ENCODE peak calls at places on chromosomes 3 and 15, in six cellular contexts. K is tibial artery, V is transverse colon, L is prostate gland, S is suprapubic skin, P is psoas muscle. D is an unnamed sample. For H3K4me1, the result is how much of the 10 kb centered on the place peaks cover.

GRCh38 chr3:186534113-186534669 is 10.0 kb downstream of the CRYGS start:
- DNase-seq in V (no peak), K (no peak), L (no peak), S (no peak), P (no peak), D (no peak)

GRCh38 chr3:191774485-191774884 is 313.5 kb downstream of the PYDC2 start:
- DNase-seq in V (no peak), L (no peak), P (no peak), S (no peak), K (no peak), D (no peak)

GRCh38 chr15:94258246-94258645 is 26.9 kb downstream of the MCTP2 start:
- DNase-seq in V (no peak), P (no peak), S (no peak), K (no peak), L (no peak), D (no peak)

GRCh38 chr15:42107483-42107882 is 13.1 kb upstream of the PLA2G4D start:
- DNase-seq in S (no peak), L (peak), V (peak), P (no peak), K (no peak), D (no peak)

GRCh38 chr3:117628896-117629295 is 919.3 kb downstream of the TUSC7 start:
- DNase-seq in P (no peak), S (no peak), L (no peak), K (no peak), V (no peak), D (no peak)

GRCh38 chr15:50685976-50686467 is 575 bp downstream of the TRPM7 start:
- DNase-seq in P (peak), K (peak), S (no peak), V (peak), L (peak), D (peak)

GRCh38 chr15:82647045-82647834 is at the start of gene CPEB1:
- DNase-seq in K (peak), V (peak), P (peak), L (no peak), S (peak), D (peak)

GRCh38 chr3:179028408-179028807 is 43.2 kb downstream of the ZMAT3 start:
- DNase-seq in K (no peak), S (no peak), L (no peak), P (no peak), V (no peak), D (no peak)

GRCh38 chr15:44193651-44194396 is 1.2 kb downstream of the FRMD5 start:
- DNase-seq in V (no peak), L (no peak), K (no peak), S (no peak), P (no peak), D (no peak)

GRCh38 chr3:152175576-152175883 is 93.2 kb upstream of the MBNL1 start:
- DNase-seq in S (no peak), P (no peak), K (no peak), V (no peak), L (no peak), D (no peak)

GRCh38 chr3:191502583-191502982 is 41.6 kb downstream of the PYDC2 start:
- DNase-seq in L (no peak), V (no peak), P (no peak), S (no peak), K (no peak), D (no peak)

GRCh38 chr15:62559049-62559733 is 394.1 kb upstream of the C2CD4B start:
- DNase-seq in L (no peak), P (peak), S (no peak), V (no peak), K (peak), D (peak)

GRCh38 chr3:192817053-192817452 is 89.7 kb upstream of the FGF12 start:
- DNase-seq in L (no peak), V (no peak), S (no peak), K (no peak), P (no peak), D (no peak)

GRCh38 chr15:78563092-78563491 is 2.2 kb upstream of the CHRNA5 start:
- DNase-seq in P (no peak), K (no peak), V (no peak), S (no peak), L (no peak), D (no peak)

GRCh38 chr3:186110975-186111974 is 2.4 kb upstream of the ETV5 start:
- DNase-seq in S (no peak), L (no peak), V (no peak), K (no peak), P (no peak), D (no peak)

GRCh38 chr3:130850044-130850797 is 43.7 kb upstream of the ATP2C1 start:
- DNase-seq in P (no peak), L (peak), V (no peak), S (no peak), K (no peak), D (no peak)

GRCh38 chr15:63389902-63390301 is 8.3 kb upstream of the CA12 start:
- DNase-seq in P (peak), K (no peak), L (peak), S (peak), V (peak), D (no peak)

GRCh38 chr3:10644189-10644588 is 138.8 kb upstream of the ATP2B2 start:
- DNase-seq in V (no peak), L (no peak), K (no peak), P (no peak), S (no peak), D (no peak)

GRCh38 chr15:32952901-32953889 is 235.4 kb downstream of the GREM1 start:
- DNase-seq in V (no peak), S (no peak), P (peak), L (no peak), K (no peak), D (no peak)

GRCh38 chr3:157087398-157088132 is 72.4 kb downstream of the CCNL1 start:
- DNase-seq in K (no peak), L (no peak), S (no peak), P (no peak), V (no peak), D (no peak)

GRCh38 chr3:150879141-150879540 is 26.1 kb downstream of the MINDY4B start:
- DNase-seq in P (no peak), K (no peak), L (no peak), S (no peak), V (no peak), D (no peak)

GRCh38 chr15:68820205-68820588 is 498 bp downstream of the ANP32A start:
- DNase-seq in P (peak), V (peak), L (peak), S (peak), K (peak), D (peak)

GRCh38 chr3:150158974-150159625 is 188.4 kb upstream of the PFN2 start:
- DNase-seq in P (no peak), S (no peak), V (no peak), L (no peak), K (no peak), D (no peak)

GRCh38 chr15:69154684-69155083 is 5.8 kb upstream of the GLCE start:
- DNase-seq in K (no peak), V (no peak), L (no peak), P (no peak), S (no peak), D (no peak)

GRCh38 chr15:66635006-66635405 is 67.0 kb upstream of the SMAD6 start:
- DNase-seq in L (no peak), S (no peak), V (no peak), K (no peak), P (no peak), D (no peak)
- TF ChIP-seq CTCF in L (no peak), S (no peak), V (no peak), K (no peak), P (no peak), D (no peak)

DNA sequence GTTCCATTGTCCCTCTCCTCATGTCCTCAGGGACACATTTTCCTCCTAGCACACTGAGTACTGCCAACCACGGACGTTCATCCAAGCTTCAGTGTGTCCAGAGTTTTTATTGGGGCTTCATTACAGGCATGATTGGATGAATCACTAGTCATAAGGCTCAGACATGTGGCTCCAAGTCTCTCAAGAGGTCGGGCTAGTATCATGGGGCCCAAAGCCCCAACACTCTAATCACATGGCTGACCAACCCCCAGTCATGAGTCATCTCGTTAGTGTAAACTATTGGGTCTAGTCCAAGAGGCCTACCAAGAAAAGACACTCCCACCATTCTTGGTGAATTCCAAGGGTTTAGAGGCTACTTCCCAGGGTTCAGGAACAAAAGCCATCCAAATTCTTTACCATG is 4.4 kb downstream of the TERC start:
- DNase-seq in K (no peak), L (no peak), S (no peak), V (no peak), P (no peak), D (no peak)
- H3K4me1 ChIP-seq in K (under half), L (under half), S (under half), V (under half), P (under half), D (under half)

DNA sequence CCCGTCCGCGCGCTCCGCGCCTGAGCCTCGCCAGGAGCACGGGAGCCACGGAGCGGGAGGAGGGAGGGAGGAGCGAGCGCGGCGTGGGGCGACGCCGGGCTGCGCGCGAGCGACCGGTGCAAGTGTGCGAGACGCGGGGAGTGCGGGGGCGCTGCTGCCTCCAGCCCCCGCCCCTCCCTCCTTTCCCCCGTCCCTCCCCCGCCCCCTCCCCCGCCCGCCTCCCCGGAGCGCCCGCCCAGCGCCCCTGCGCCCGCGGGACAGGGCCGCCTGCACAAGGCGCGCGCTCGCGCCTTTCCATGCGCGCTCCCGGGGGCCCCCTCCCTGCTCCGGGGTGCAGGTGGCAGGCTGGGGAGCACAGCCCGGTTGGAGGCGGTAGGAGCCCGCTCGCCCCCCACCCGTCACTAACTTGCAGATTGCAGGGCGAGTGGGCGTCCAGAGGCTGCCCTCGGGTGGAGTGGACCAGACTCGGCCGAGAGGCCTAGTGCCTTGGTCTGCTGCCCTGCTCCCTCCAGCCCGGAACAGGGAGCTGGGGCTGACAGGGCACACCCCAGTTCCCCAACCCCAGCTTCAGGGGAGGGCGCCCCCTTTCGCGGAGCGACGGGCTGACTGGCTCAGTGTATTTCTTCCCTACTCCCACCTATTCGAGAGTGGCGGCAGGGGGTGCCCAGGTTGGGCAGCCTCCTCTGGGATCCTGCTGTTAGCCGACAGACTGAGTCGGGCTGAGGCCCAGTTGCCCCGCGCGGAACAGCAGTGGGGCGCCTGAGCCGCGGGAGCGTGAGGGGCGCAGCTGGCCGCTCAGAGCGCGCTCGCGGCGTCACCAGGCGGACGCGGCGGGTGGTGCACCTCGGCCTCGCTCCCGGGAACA is at the start of gene WNT7A:
- DNase-seq in K (peak), L (no peak), P (no peak), S (peak), V (no peak), D (no peak)
- TF ChIP-seq CTCF in K (peak), L (peak), P (peak), S (peak), V (peak), D (peak)

GRCh38 chr3:46947981-46948791 is 28.4 kb downstream of the CCDC12 start:
- DNase-seq in V (peak), P (peak), K (peak), S (no peak), L (peak), D (peak)

GRCh38 chr3:46952813-46953212 is 23.7 kb downstream of the CCDC12 start:
- DNase-seq in L (no peak), K (no peak), V (no peak), P (no peak), S (no peak), D (no peak)

GRCh38 chr3:46950661-46951241 is 25.8 kb downstream of the CCDC12 start:
- DNase-seq in L (no peak), K (peak), V (no peak), S (no peak), P (no peak), D (no peak)

GRCh38 chr3:46948830-46949671 is 27.5 kb downstream of the CCDC12 start:
- DNase-seq in L (no peak), V (peak), K (no peak), P (no peak), S (no peak), D (peak)

GRCh38 chr3:46950177-46950576 is 26.4 kb downstream of the CCDC12 start:
- DNase-seq in P (no peak), V (no peak), K (no peak), S (no peak), L (no peak), D (no peak)
- H3K4me1 ChIP-seq in P (half or more), V (half or more), K (under half), S (half or more), L (under half), D (half or more)

DNA sequence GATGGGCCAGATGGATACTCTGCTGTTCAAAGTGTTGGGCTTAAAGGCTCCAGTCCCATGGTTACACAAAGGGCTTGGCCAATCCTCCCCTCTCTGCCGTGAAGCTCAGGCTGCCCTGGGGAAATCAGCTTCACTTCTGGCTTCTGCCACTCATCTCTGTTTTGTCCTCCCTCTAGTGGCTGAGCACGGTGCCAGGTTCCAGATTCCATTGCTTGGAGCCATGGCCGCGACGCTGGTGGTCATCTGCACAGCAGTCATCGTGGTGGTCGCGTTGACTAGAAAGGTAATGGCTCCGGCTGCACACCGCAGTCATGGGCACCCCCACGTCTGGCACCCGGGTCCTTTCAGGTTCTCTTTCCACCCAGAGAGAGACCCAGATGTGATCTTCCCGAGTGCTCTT is 5.6 kb downstream of the TIGIT start:
- DNase-seq in K (no peak), P (no peak), S (no peak), V (no peak), L (no peak), D (no peak)
- TF ChIP-seq CTCF in K (no peak), P (no peak), S (no peak), V (no peak), L (no peak), D (peak)

DNA sequence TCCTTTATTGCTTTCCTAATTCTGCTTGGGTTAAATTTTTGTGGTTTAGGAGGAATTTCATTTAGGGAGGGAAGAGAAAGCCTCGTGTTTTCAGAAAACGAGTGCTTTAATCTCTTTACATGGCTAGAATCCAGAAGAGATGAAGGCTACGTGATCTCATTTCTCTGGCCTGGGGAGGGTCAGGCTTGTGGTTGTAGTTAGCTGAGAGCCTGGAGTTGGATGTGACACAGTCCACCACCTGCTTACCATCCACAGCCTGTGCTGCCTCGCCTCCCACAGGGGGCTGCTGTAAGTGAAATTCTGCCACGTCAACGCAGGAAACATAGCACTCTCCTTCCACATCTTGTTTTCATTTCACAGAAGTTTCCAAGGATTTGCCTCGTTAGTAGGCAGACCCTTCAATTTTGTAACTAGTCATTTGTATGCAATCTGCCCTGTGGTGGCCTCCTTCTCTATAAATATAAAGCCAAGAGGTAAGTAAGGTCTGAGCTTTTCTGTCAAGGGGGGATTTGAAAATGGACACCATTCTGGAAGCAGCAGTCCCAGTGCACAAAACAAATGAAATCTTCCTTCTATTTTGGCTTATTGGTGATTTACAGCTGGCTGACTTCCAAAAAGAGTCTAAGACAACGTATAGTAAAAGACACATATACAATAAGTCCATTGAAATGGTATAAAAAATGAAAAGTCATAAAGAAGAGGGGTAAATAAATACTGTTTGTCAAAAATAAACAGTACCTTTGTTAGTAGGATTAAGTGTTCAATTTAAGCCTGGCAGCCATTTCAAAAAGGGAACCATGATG is 3.4 kb downstream of the GXYLT2 start:
- DNase-seq in S (peak), K (no peak), V (peak), L (no peak), P (peak), D (peak)
- H3K4me1 ChIP-seq in S (under half), K (under half), V (under half), L (under half), P (under half), D (under half)

DNA sequence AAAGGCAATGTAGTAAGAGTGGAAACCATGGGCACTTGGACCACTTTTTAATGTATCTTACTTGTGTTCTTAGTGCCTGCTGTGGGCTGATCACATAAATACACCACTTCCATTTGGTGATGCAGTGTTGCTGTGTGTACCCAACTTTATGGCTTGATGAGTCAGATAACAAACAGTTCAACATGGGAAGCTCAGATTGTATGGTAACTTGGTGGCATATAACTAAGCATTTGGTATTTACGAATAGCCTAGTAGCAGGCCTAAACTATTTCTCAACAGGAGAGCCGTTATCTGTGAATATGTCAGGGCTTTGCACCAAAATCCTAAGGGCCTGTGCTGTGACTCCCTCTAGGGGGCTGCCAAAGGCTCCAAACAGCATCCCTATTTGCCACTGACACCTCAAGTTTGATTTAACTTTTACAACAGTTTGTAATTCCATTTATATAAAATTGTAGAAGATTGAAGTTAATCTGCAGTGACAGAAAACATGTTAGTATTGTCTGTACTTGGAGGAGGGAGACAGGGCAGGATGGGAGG is 640.4 kb upstream of the CADM2 start:
- DNase-seq in L (no peak), S (no peak), K (no peak), V (no peak), P (no peak), D (no peak)
- TF ChIP-seq CTCF in L (no peak), S (no peak), K (no peak), V (no peak), P (no peak), D (no peak)

DNA sequence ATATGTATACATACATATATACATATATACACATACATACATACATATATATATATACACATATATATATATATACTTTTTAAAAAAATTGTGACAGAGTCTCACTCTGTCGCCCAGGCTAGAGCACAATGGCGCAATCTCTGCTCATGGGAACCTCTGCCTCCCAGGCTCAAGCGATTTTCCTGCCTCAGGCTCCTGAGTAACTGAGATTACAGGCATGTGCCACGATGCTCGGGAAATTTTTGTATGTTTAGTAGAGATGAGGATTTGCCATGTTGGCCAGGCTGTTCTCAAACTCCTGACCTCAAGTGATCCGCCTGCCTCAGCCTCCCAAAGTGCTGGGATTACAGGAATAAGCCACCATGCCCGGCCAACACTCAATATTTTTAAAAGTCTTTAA is 302.5 kb downstream of the UNC13C start:
- DNase-seq in V (no peak), L (no peak), P (no peak), S (no peak), K (no peak), D (no peak)
- H3K4me1 ChIP-seq in V (under half), L (under half), P (under half), S (under half), K (under half), D (under half)

GRCh38 chr15:51776952-51777574 is 25.7 kb downstream of the TMOD2 start:
- DNase-seq in K (no peak), P (peak), S (no peak), V (peak), L (peak), D (no peak)
- TF ChIP-seq CTCF in K (peak), P (peak), S (peak), V (peak), L (peak), D (peak)

GRCh38 chr3:46410669-46411068 is 3.6 kb downstream of the CCRL2 start:
- DNase-seq in P (no peak), V (no peak), L (no peak), S (no peak), K (no peak), D (no peak)
- H3K4me1 ChIP-seq in P (under half), V (under half), L (under half), S (under half), K (under half), D (half or more)

D was measured in left ventricle myocardium inferior.